ENCODE peak calls at places on chromosomes 3 and 15, in five cellular contexts. One of them, this sample, is unnamed.

GRCh38 chr3:182294256-182294655 is 499.0 kb upstream of the ATP11B start:
- DNase-seq in transverse colon: no peak
- DNase-seq in keratinocyte: no peak
- DNase-seq in cardiac fibroblast: no peak
- DNase-seq in nephron progenitor cell: no peak
- DNase-seq in this sample: no peak

GRCh38 chr15:45203182-45203581 is 15.4 kb upstream of the SHF start:
- DNase-seq in cardiac fibroblast: peak
- DNase-seq in keratinocyte: no peak
- DNase-seq in transverse colon: no peak
- DNase-seq in nephron progenitor cell: no peak
- DNase-seq in this sample: no peak

GRCh38 chr15:74616020-74616939 is 644 bp downstream of the CLK3 start:
- DNase-seq in keratinocyte: no peak
- DNase-seq in nephron progenitor cell: no peak
- DNase-seq in cardiac fibroblast: peak
- DNase-seq in transverse colon: peak
- DNase-seq in this sample: peak

GRCh38 chr3:197367081-197367780 is 68.8 kb upstream of the DLG1 start:
- DNase-seq in nephron progenitor cell: no peak
- DNase-seq in transverse colon: no peak
- DNase-seq in keratinocyte: peak
- DNase-seq in cardiac fibroblast: peak
- DNase-seq in this sample: peak

GRCh38 chr3:23739536-23739935 is 66.2 kb upstream of the UBE2E1 start:
- DNase-seq in keratinocyte: no peak
- DNase-seq in nephron progenitor cell: no peak
- DNase-seq in cardiac fibroblast: peak
- DNase-seq in transverse colon: no peak
- DNase-seq in this sample: peak

GRCh38 chr15:98963459-98963858 is 44.1 kb downstream of the PGPEP1L start:
- DNase-seq in nephron progenitor cell: no peak
- DNase-seq in transverse colon: no peak
- DNase-seq in keratinocyte: no peak
- DNase-seq in cardiac fibroblast: no peak
- DNase-seq in this sample: no peak

GRCh38 chr3:54871867-54872266 is 56.0 kb downstream of the LRTM1 start:
- DNase-seq in nephron progenitor cell: no peak
- DNase-seq in cardiac fibroblast: no peak
- DNase-seq in transverse colon: no peak
- DNase-seq in keratinocyte: no peak
- DNase-seq in this sample: no peak

GRCh38 chr15:47196057-47196456 is 521.2 kb upstream of the SEMA6D start:
- DNase-seq in cardiac fibroblast: peak
- DNase-seq in keratinocyte: peak
- DNase-seq in nephron progenitor cell: peak
- DNase-seq in transverse colon: peak
- DNase-seq in this sample: peak

GRCh38 chr3:171282041-171282440 is 178.2 kb downstream of the TNIK start:
- DNase-seq in nephron progenitor cell: no peak
- DNase-seq in keratinocyte: no peak
- DNase-seq in transverse colon: no peak
- DNase-seq in cardiac fibroblast: peak
- DNase-seq in this sample: no peak

GRCh38 chr3:79255696-79256095 is 512.1 kb downstream of the ROBO1 start:
- DNase-seq in keratinocyte: no peak
- DNase-seq in nephron progenitor cell: no peak
- DNase-seq in transverse colon: no peak
- DNase-seq in cardiac fibroblast: no peak
- DNase-seq in this sample: no peak

GRCh38 chr3:44576661-44577060 is 8.1 kb upstream of the ZNF660 start:
- DNase-seq in nephron progenitor cell: no peak
- DNase-seq in cardiac fibroblast: peak
- DNase-seq in keratinocyte: no peak
- DNase-seq in transverse colon: no peak
- DNase-seq in this sample: no peak

GRCh38 chr3:18237251-18238005 is 187.7 kb downstream of the SATB1 start:
- DNase-seq in keratinocyte: peak
- DNase-seq in transverse colon: no peak
- DNase-seq in nephron progenitor cell: no peak
- DNase-seq in cardiac fibroblast: peak
- DNase-seq in this sample: peak

GRCh38 chr15:100438570-100438969 is 90.2 kb downstream of the CERS3 start:
- DNase-seq in transverse colon: peak
- DNase-seq in cardiac fibroblast: peak
- DNase-seq in keratinocyte: peak
- DNase-seq in nephron progenitor cell: no peak
- DNase-seq in this sample: peak

GRCh38 chr3:141410408-141410807 is 42.1 kb downstream of the ZBTB38 start:
- DNase-seq in transverse colon: peak
- DNase-seq in cardiac fibroblast: peak
- DNase-seq in keratinocyte: no peak
- DNase-seq in nephron progenitor cell: no peak
- DNase-seq in this sample: peak

GRCh38 chr3:114600571-114600970 is 306.7 kb downstream of the TIGIT start:
- DNase-seq in keratinocyte: no peak
- DNase-seq in transverse colon: no peak
- DNase-seq in nephron progenitor cell: no peak
- DNase-seq in cardiac fibroblast: no peak
- DNase-seq in this sample: no peak

GRCh38 chr3:114596147-114596546 is 302.3 kb downstream of the TIGIT start:
- DNase-seq in cardiac fibroblast: no peak
- DNase-seq in keratinocyte: no peak
- DNase-seq in nephron progenitor cell: no peak
- DNase-seq in transverse colon: no peak
- DNase-seq in this sample: no peak

GRCh38 chr3:114595521-114596028 is 301.7 kb downstream of the TIGIT start:
- DNase-seq in transverse colon: no peak
- DNase-seq in nephron progenitor cell: no peak
- DNase-seq in cardiac fibroblast: no peak
- DNase-seq in keratinocyte: no peak
- DNase-seq in this sample: no peak

DNA sequence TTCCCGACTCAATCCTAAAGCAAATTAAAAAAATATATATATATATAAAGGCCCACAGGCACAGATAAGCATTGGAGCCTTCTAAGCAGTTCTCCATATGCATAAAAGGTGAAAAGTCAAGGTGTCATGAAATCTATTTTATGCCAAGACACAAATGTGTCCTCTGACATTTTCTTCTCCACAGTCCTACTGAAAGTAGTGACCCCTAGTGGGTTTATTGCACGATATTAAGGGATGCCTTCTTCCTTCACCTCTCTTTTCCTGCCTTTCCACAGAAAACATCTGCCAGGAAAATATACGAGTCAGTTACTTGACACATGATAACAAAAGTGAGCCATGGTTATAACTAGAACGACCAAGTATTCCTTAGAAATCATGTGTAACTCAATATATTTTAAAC is 303.2 kb downstream of the TIGIT start:
- DNase-seq in transverse colon: no peak
- DNase-seq in keratinocyte: no peak
- DNase-seq in nephron progenitor cell: no peak
- DNase-seq in cardiac fibroblast: peak
- DNase-seq in this sample: peak
- TF ChIP-seq CTCF in transverse colon: no peak
- TF ChIP-seq CTCF in keratinocyte: no peak
- TF ChIP-seq CTCF in nephron progenitor cell: no peak
- TF ChIP-seq CTCF in cardiac fibroblast: peak
- TF ChIP-seq CTCF in this sample: no peak

DNA sequence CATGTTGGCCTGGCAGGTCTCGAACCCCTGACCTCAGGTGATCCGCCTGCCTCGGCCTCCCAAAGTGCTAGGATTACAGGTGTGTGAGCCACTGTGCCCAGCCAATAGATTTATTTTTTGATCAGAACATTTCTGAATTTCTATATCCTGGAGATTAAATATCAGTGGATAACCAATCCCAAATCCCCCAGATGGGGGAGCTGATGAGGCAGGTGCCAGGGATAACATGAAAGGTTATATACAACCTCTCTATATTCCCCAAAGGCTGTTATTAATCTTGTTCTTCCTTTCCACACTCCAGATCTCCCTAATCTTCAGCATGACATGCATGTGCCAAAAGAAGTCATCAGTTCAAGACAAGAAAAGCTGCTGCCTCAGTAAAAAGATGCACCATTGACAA is 112.3 kb downstream of the WDR76 start:
- DNase-seq in keratinocyte: no peak
- DNase-seq in nephron progenitor cell: no peak
- DNase-seq in transverse colon: peak
- DNase-seq in cardiac fibroblast: peak
- DNase-seq in this sample: peak
- TF ChIP-seq CTCF in keratinocyte: peak
- TF ChIP-seq CTCF in nephron progenitor cell: peak
- TF ChIP-seq CTCF in transverse colon: no peak
- TF ChIP-seq CTCF in cardiac fibroblast: peak
- TF ChIP-seq CTCF in this sample: peak

DNA sequence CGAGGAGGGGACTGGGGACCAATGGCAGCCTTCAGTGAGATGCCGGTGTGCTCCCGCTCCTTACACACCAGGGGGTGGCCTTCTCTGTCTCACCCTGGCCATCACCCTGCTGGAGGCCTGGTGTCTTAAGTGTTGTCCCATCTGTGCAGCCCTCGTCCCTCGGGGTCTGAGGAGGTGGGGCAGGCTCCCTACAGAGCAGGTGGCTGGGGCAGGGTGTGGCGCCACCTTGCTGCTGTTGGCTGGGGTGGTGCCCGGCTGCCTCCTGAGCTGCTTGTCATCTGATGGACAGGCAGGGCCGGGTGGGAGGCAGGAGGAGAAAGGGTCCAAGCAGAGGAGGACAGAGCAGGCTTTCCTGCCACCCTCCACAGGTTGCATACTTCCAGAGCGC is 25.9 kb downstream of the PTPN23 start:
- DNase-seq in transverse colon: no peak
- DNase-seq in cardiac fibroblast: no peak
- DNase-seq in keratinocyte: no peak
- DNase-seq in nephron progenitor cell: no peak
- DNase-seq in this sample: no peak
- TF ChIP-seq CTCF in transverse colon: no peak
- TF ChIP-seq CTCF in cardiac fibroblast: no peak
- TF ChIP-seq CTCF in keratinocyte: peak
- TF ChIP-seq CTCF in nephron progenitor cell: no peak
- TF ChIP-seq CTCF in this sample: no peak

DNA sequence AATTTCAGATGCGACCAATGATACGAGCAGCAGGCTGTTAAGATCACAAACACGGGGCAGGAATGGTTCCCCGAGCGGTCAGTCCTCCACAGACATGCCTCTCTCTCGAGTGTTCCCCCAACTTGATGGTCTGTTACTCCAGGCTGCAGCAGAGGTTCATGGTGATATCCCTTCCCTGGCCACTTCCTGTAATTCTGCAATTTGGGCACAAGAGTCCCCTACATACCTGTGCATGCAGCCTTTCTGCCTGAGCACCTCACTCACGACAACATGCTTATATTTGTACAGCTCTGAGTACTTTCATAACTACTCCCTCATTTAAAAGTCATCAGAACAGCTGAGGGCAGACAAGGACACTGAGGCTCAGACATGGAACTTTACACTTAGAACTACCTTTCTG is 408.1 kb upstream of the NR2F2 start:
- DNase-seq in transverse colon: no peak
- DNase-seq in nephron progenitor cell: no peak
- DNase-seq in cardiac fibroblast: no peak
- DNase-seq in keratinocyte: no peak
- DNase-seq in this sample: peak
- TF ChIP-seq CTCF in transverse colon: no peak
- TF ChIP-seq CTCF in nephron progenitor cell: no peak
- TF ChIP-seq CTCF in cardiac fibroblast: no peak
- TF ChIP-seq CTCF in keratinocyte: no peak
- TF ChIP-seq CTCF in this sample: no peak

GRCh38 chr15:72902929-72903260 is 119.3 kb upstream of the ADPGK start:
- DNase-seq in cardiac fibroblast: no peak
- DNase-seq in nephron progenitor cell: no peak
- DNase-seq in transverse colon: no peak
- DNase-seq in keratinocyte: no peak
- DNase-seq in this sample: no peak

GRCh38 chr15:72907733-72908132 is 124.2 kb upstream of the ADPGK start:
- DNase-seq in keratinocyte: no peak
- DNase-seq in nephron progenitor cell: no peak
- DNase-seq in transverse colon: no peak
- DNase-seq in cardiac fibroblast: peak
- DNase-seq in this sample: no peak

DNA sequence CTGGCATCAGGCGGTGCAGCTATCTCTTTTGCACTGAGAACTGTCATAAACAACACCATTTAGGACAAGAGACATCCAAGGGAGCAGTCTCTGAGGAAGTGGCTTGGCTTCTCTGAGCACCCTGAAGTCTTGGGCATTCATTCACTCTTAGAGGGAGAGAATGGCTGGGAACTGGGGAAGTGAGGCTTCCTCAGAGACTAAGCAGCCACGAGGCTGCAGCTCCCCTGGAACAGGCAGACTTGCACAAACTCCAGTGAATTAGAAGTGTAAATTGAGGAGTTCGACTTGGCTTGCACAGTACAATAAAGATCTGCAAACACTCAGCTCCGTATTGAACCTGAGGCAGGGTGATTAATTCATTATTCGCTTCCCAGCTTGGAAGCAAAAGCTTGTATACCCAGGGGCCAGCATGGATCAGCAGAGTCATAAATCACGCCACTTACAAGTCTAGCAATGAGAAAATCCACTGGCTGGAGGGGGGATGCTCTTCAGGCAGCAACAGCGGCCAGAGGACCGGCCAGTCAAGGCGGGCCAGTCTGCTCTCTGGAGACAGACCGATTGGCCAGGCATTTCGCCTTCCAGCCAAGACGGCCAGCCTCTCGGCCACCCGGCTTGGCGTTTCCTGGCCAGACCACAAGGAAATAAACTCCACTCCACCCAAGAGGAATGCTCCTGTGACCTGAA is 118.8 kb upstream of the ADPGK start:
- DNase-seq in transverse colon: peak
- DNase-seq in cardiac fibroblast: peak
- DNase-seq in keratinocyte: no peak
- DNase-seq in nephron progenitor cell: peak
- DNase-seq in this sample: no peak
- TF ChIP-seq CTCF in transverse colon: no peak
- TF ChIP-seq CTCF in cardiac fibroblast: no peak
- TF ChIP-seq CTCF in keratinocyte: no peak
- TF ChIP-seq CTCF in nephron progenitor cell: no peak
- TF ChIP-seq CTCF in this sample: no peak

DNA sequence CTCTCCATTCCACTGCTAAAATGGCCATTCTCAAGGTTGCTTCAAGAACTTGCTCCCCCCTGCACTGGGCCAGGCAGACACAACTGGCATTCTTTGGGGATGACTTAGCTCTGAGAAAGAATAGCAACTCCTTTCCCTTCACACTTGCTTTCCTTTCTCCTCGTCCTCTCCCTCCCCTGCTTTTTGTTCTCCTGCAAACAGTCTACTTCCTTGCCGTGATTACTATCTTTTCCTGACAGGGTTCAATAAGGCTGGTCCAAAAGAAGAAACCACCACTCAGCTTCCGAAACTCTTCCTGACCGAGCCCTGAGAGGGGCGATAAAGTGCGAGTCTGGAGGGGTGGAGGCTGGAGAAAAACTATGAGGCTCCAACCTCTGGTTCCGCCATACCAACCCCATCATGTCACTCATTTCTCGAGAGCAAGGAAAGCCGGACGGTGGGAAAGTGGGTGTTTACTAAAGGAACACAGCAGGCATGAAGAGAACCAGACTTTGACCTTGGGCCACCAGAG is 5.0 kb downstream of the AMOTL2 start:
- DNase-seq in keratinocyte: no peak
- DNase-seq in transverse colon: no peak
- DNase-seq in nephron progenitor cell: no peak
- DNase-seq in cardiac fibroblast: peak
- DNase-seq in this sample: no peak
- TF ChIP-seq CTCF in keratinocyte: no peak
- TF ChIP-seq CTCF in transverse colon: no peak
- TF ChIP-seq CTCF in nephron progenitor cell: no peak
- TF ChIP-seq CTCF in cardiac fibroblast: no peak
- TF ChIP-seq CTCF in this sample: no peak

This sample was measured in MCF 10A.